ENCODE peak calls at places on chromosome 22, in nine cellular contexts. G, S, Y, N, F, M, U, P and E are unnamed samples.

GRCh38 chr22:49934891-49935557 is 16.6 kb downstream of the CRELD2 start:
- DNase-seq in Y (peak), N (peak), S (peak), G (peak), U (peak), P (peak), M (peak), F (peak), E (peak)

GRCh38 chr22:37015587-37015878 is 3.7 kb downstream of the TST start:
- DNase-seq in S (no peak), U (no peak), G (no peak), M (no peak), N (no peak), P (no peak), Y (no peak), F (no peak), E (no peak)

GRCh38 chr22:47073101-47073500 is 310.7 kb downstream of the TBC1D22A start:
- DNase-seq in U (no peak), F (no peak), S (no peak), P (no peak), Y (no peak), N (no peak), M (no peak), G (no peak), E (no peak)

GRCh38 chr22:41302016-41302767 is 867 bp downstream of the ZC3H7B start:
- DNase-seq in S (peak), Y (no peak), U (peak), M (no peak), F (peak), P (peak), N (no peak), G (no peak), E (no peak)

GRCh38 chr22:44698531-44699421 is 3.2 kb upstream of the PRR5 start:
- DNase-seq in U (peak), G (no peak), Y (no peak), F (no peak), M (no peak), P (no peak), S (peak), N (peak), E (peak)

GRCh38 chr22:44815099-44816070 is 63.0 kb downstream of the ARHGAP8 start:
- DNase-seq in G (no peak), N (no peak), U (no peak), F (no peak), Y (no peak), S (no peak), M (no peak), P (no peak), E (no peak)

GRCh38 chr22:25069758-25070461 is 117.4 kb downstream of the KIAA1671 start:
- DNase-seq in F (no peak), S (peak), Y (peak), M (no peak), N (no peak), G (no peak), U (peak), P (no peak), E (no peak)

GRCh38 chr22:47842119-47842518 is 1079.7 kb downstream of the TBC1D22A start:
- DNase-seq in N (no peak), G (no peak), U (no peak), Y (no peak), F (peak), M (no peak), S (no peak), P (no peak), E (no peak)

GRCh38 chr22:43827926-43828710 is 16.0 kb upstream of the EFCAB6 start:
- DNase-seq in N (no peak), M (no peak), Y (no peak), G (no peak), P (peak), F (no peak), S (no peak), U (no peak), E (no peak)

GRCh38 chr22:21444701-21445436 is 22.3 kb upstream of the TMEM191C start:
- DNase-seq in S (no peak), Y (peak), U (no peak), N (no peak), P (no peak), F (peak), M (peak), G (no peak), E (no peak)

GRCh38 chr22:35528967-35529366 is 11.7 kb upstream of the RASD2 start:
- DNase-seq in P (no peak), F (no peak), N (no peak), G (no peak), S (no peak), Y (no peak), M (no peak), U (no peak), E (peak)

GRCh38 chr22:50051930-50052329 is 6.2 kb downstream of the TTLL8 start:
- DNase-seq in Y (no peak), M (no peak), U (no peak), P (no peak), N (no peak), S (no peak), F (no peak), G (no peak), E (no peak)

GRCh38 chr22:30882974-30883533 is 85.5 kb downstream of the MORC2 start:
- DNase-seq in S (no peak), P (no peak), G (no peak), M (peak), N (no peak), U (no peak), Y (no peak), F (no peak), E (no peak)

GRCh38 chr22:43777204-43777671 is 34.9 kb downstream of the EFCAB6 start:
- DNase-seq in Y (no peak), U (peak), M (no peak), F (no peak), P (no peak), S (peak), G (peak), N (peak), E (peak)

GRCh38 chr22:26656896-26657851 is at the start of gene MIAT:
- DNase-seq in N (no peak), G (no peak), P (peak), S (peak), M (no peak), U (no peak), F (peak), Y (no peak), E (peak)

GRCh38 chr22:44047891-44048301 is 23.8 kb downstream of the PARVB start:
- DNase-seq in N (no peak), Y (no peak), G (no peak), P (no peak), U (no peak), M (no peak), F (no peak), S (no peak), E (no peak)

GRCh38 chr22:29811377-29811776 is 26.7 kb downstream of the ASCC2 start:
- DNase-seq in F (no peak), U (no peak), P (no peak), G (no peak), S (no peak), Y (no peak), M (no peak), N (no peak), E (no peak)

GRCh38 chr22:29814003-29814402 is 24.1 kb downstream of the ASCC2 start:
- DNase-seq in N (no peak), M (no peak), G (no peak), S (no peak), Y (no peak), F (no peak), U (no peak), P (no peak), E (no peak)

GRCh38 chr22:29813126-29813525 is 24.9 kb downstream of the ASCC2 start:
- DNase-seq in N (no peak), G (no peak), Y (no peak), U (no peak), F (no peak), P (no peak), S (no peak), M (no peak), E (no peak)

GRCh38 chr22:29815580-29815979 is 22.5 kb downstream of the ASCC2 start:
- DNase-seq in U (peak), N (no peak), Y (no peak), G (no peak), S (no peak), M (no peak), F (no peak), P (no peak), E (peak)

GRCh38 chr22:29813563-29813962 is 24.5 kb downstream of the ASCC2 start:
- DNase-seq in N (peak), G (no peak), F (no peak), Y (no peak), P (no peak), S (no peak), M (no peak), U (no peak), E (peak)
- TF ChIP-seq CTCF in N (peak), G (no peak), F (no peak), Y (no peak), P (no peak), S (peak), M (no peak), U (peak), E (peak)

DNA sequence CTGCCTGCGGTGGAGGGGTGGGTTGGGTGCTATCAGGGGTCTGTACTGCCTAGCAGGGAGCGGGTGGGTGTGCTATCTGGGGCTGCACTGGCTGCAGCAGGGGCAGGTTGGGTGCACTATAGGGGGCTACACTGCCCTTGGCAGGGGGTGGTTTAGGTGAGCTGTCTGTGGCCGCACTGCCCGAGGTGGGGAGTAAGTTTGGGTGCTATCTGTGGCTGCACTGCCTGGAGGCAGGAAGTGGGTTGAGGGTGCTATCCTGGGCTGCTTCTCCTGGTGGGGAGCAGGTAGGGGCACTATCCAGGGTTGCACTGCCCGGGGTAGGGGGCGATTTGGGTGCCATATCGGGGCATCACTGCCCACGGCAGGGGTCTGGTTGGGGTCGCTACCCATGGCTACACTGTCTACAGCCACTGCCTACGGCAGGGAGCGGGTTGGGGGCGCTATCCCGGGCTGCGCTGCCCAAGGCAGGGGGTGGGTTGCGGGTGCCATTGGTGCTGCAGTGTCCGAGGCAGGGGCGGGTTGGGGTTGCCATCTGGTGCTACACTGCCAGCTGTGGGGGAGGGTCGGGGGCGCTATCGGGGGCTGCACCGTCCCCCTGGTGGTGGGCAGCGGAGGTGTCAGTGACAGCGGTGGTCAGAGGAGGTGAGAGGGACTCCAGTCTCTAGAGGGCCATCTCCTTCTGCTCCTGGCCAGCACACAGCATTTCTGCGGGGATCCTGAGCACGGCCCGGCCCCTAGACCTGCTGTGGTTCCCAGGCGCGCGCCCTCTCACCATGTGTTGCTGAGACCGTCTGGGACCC is 1.3 kb upstream of the RFPL2 start:
- DNase-seq in Y (no peak), N (no peak), G (peak), M (no peak), P (no peak), S (no peak), U (no peak), F (peak), E (no peak)
- TF ChIP-seq CTCF in Y (no peak), N (no peak), G (no peak), M (no peak), P (no peak), S (no peak), U (peak), F (peak), E (no peak)

GRCh38 chr22:39958916-39959639 is 1.1 kb upstream of the TMA7B start:
- DNase-seq in P (no peak), M (no peak), S (no peak), G (no peak), F (no peak), U (no peak), N (no peak), Y (no peak), E (no peak)

GRCh38 chr22:39958009-39958711 is 2.0 kb upstream of the TMA7B start:
- DNase-seq in S (no peak), N (no peak), U (no peak), P (no peak), G (no peak), F (no peak), Y (no peak), M (no peak), E (no peak)

GRCh38 chr22:39962071-39962470 is 1.9 kb downstream of the TMA7B start:
- DNase-seq in Y (no peak), P (no peak), N (no peak), M (no peak), U (no peak), F (no peak), G (no peak), S (no peak), E (no peak)

GRCh38 chr22:39960791-39961746 is 872 bp downstream of the TMA7B start:
- DNase-seq in P (no peak), M (no peak), Y (no peak), S (peak), N (peak), G (no peak), U (peak), F (no peak), E (peak)

GRCh38 chr22:39959640-39960447 is at the start of gene TMA7B:
- DNase-seq in N (peak), G (no peak), P (no peak), S (peak), M (no peak), Y (no peak), F (peak), U (peak), E (peak)
- TF ChIP-seq CTCF in N (peak), G (no peak), P (no peak), S (peak), M (peak), Y (peak), F (no peak), U (peak), E (peak)

GRCh38 chr22:23708270-23708669 is 17.5 kb downstream of the RGL4 start:
- DNase-seq in F (no peak), M (no peak), N (no peak), P (no peak), G (no peak), U (no peak), Y (no peak), S (no peak), E (no peak)
- TF ChIP-seq CTCF in F (no peak), M (no peak), N (no peak), P (no peak), G (no peak), U (no peak), Y (no peak), S (no peak), E (no peak)

GRCh38 chr22:39519681-39520053 is 695 bp upstream of the ATF4 start:
- DNase-seq in G (no peak), S (peak), M (peak), P (no peak), F (peak), Y (peak), U (peak), N (peak), E (no peak)
- TF ChIP-seq CTCF in G (peak), S (peak), M (peak), P (no peak), F (no peak), Y (peak), U (peak), N (peak), E (peak)